ENCODE peak calls at places on chromosomes 2 and 18, in six cellular contexts. One of them, this sample, is unnamed.

GRCh38 chr2:240647503-240648154 is 22.3 kb downstream of the GPR35 start:
- DNase-seq in tibial artery: no peak
- DNase-seq in HepG2: no peak
- DNase-seq in astrocyte of the spinal cord: no peak
- DNase-seq in BJ: no peak
- DNase-seq in stomach: no peak
- DNase-seq in this sample: no peak

GRCh38 chr2:14632133-14632936 is at the start of gene LRATD1:
- DNase-seq in tibial artery: peak
- DNase-seq in HepG2: peak
- DNase-seq in astrocyte of the spinal cord: peak
- DNase-seq in BJ: no peak
- DNase-seq in stomach: peak
- DNase-seq in this sample: peak

GRCh38 chr18:23069481-23069880 is 65.8 kb upstream of the CABLES1 start:
- DNase-seq in tibial artery: no peak
- DNase-seq in HepG2: no peak
- DNase-seq in astrocyte of the spinal cord: no peak
- DNase-seq in BJ: no peak
- DNase-seq in stomach: no peak
- DNase-seq in this sample: no peak

GRCh38 chr2:241560883-241561474 is 2.4 kb downstream of the BOK start:
- DNase-seq in tibial artery: peak
- DNase-seq in HepG2: no peak
- DNase-seq in astrocyte of the spinal cord: no peak
- DNase-seq in BJ: no peak
- DNase-seq in stomach: peak
- DNase-seq in this sample: peak

GRCh38 chr2:96163768-96164429 is 18.7 kb upstream of the DUSP2 start:
- DNase-seq in tibial artery: no peak
- DNase-seq in HepG2: no peak
- DNase-seq in astrocyte of the spinal cord: no peak
- DNase-seq in BJ: no peak
- DNase-seq in stomach: no peak
- DNase-seq in this sample: peak

GRCh38 chr2:18404708-18405107 is 155.7 kb downstream of the RDH14 start:
- DNase-seq in tibial artery: no peak
- DNase-seq in HepG2: peak
- DNase-seq in astrocyte of the spinal cord: no peak
- DNase-seq in BJ: no peak
- DNase-seq in stomach: no peak
- DNase-seq in this sample: no peak

GRCh38 chr2:88442501-88442900 is 10.0 kb downstream of the FOXI3 start:
- DNase-seq in tibial artery: peak
- DNase-seq in HepG2: no peak
- DNase-seq in astrocyte of the spinal cord: no peak
- DNase-seq in BJ: no peak
- DNase-seq in stomach: no peak
- DNase-seq in this sample: no peak

GRCh38 chr2:3413642-3414041 is 34.1 kb downstream of the TRAPPC12 start:
- DNase-seq in tibial artery: no peak
- DNase-seq in HepG2: no peak
- DNase-seq in astrocyte of the spinal cord: no peak
- DNase-seq in BJ: no peak
- DNase-seq in stomach: no peak
- DNase-seq in this sample: no peak

GRCh38 chr2:28982381-28982950 is 1.4 kb downstream of the TOGARAM2 start:
- DNase-seq in tibial artery: peak
- DNase-seq in HepG2: no peak
- DNase-seq in astrocyte of the spinal cord: no peak
- DNase-seq in BJ: no peak
- DNase-seq in stomach: no peak
- DNase-seq in this sample: peak

GRCh38 chr18:45009766-45010165 is 329.1 kb downstream of the SETBP1 start:
- DNase-seq in tibial artery: no peak
- DNase-seq in HepG2: no peak
- DNase-seq in astrocyte of the spinal cord: peak
- DNase-seq in BJ: no peak
- DNase-seq in stomach: no peak
- DNase-seq in this sample: no peak

GRCh38 chr2:219886615-219887014 is 259.2 kb downstream of the SLC4A3 start:
- DNase-seq in tibial artery: no peak
- DNase-seq in HepG2: no peak
- DNase-seq in astrocyte of the spinal cord: no peak
- DNase-seq in BJ: no peak
- DNase-seq in stomach: no peak
- DNase-seq in this sample: no peak

GRCh38 chr2:159088906-159089305 is 120.5 kb downstream of the TANC1 start:
- DNase-seq in tibial artery: no peak
- DNase-seq in HepG2: no peak
- DNase-seq in astrocyte of the spinal cord: no peak
- DNase-seq in BJ: no peak
- DNase-seq in stomach: no peak
- DNase-seq in this sample: no peak

GRCh38 chr2:43399515-43400245 is 173.3 kb upstream of the ZFP36L2 start:
- DNase-seq in tibial artery: no peak
- DNase-seq in HepG2: no peak
- DNase-seq in astrocyte of the spinal cord: peak
- DNase-seq in BJ: peak
- DNase-seq in stomach: no peak
- DNase-seq in this sample: peak

GRCh38 chr2:109369671-109370191 is 240.7 kb downstream of the SH3RF3 start:
- DNase-seq in tibial artery: no peak
- DNase-seq in HepG2: no peak
- DNase-seq in astrocyte of the spinal cord: no peak
- DNase-seq in BJ: no peak
- DNase-seq in stomach: peak
- DNase-seq in this sample: no peak

DNA sequence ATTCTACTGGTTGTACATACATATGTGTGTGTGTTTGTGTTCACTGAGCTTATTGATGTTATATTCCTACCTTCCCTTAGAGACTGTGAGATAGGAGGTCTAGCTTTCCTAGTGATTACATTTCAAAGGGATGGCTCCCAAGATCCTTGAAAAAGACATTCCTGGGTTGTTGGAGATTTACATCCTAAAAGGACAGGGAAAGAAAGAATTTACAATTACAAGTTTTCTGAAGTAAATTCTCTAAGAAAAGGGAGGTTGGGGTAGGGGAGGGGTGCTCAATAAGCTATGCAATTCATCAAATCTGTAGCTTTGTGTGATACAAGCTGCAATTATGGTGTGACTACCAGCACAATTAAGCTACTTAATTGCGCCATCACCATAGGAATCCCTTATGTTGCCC is 284.3 kb downstream of the NUP35 start:
- DNase-seq in tibial artery: no peak
- DNase-seq in HepG2: no peak
- DNase-seq in astrocyte of the spinal cord: no peak
- DNase-seq in BJ: no peak
- DNase-seq in stomach: no peak
- DNase-seq in this sample: no peak
- H3K4me3 ChIP-seq in tibial artery: no peak
- H3K4me3 ChIP-seq in HepG2: no peak
- H3K4me3 ChIP-seq in astrocyte of the spinal cord: no peak
- H3K4me3 ChIP-seq in BJ: no peak
- H3K4me3 ChIP-seq in stomach: no peak
- H3K4me3 ChIP-seq in this sample: no peak

GRCh38 chr18:4751523-4751922 is 296.4 kb upstream of the DLGAP1 start:
- DNase-seq in tibial artery: no peak
- DNase-seq in HepG2: no peak
- DNase-seq in astrocyte of the spinal cord: no peak
- DNase-seq in BJ: no peak
- DNase-seq in stomach: no peak
- DNase-seq in this sample: no peak

GRCh38 chr18:4758980-4759379 is 303.9 kb upstream of the DLGAP1 start:
- DNase-seq in tibial artery: no peak
- DNase-seq in HepG2: no peak
- DNase-seq in astrocyte of the spinal cord: no peak
- DNase-seq in BJ: no peak
- DNase-seq in stomach: no peak
- DNase-seq in this sample: no peak

GRCh38 chr18:4750392-4751346 is 295.6 kb upstream of the DLGAP1 start:
- DNase-seq in tibial artery: no peak
- DNase-seq in HepG2: no peak
- DNase-seq in astrocyte of the spinal cord: no peak
- DNase-seq in BJ: no peak
- DNase-seq in stomach: no peak
- DNase-seq in this sample: no peak

GRCh38 chr18:4755848-4756247 is 300.7 kb upstream of the DLGAP1 start:
- DNase-seq in tibial artery: no peak
- DNase-seq in HepG2: no peak
- DNase-seq in astrocyte of the spinal cord: no peak
- DNase-seq in BJ: no peak
- DNase-seq in stomach: no peak
- DNase-seq in this sample: no peak
- H3K4me3 ChIP-seq in tibial artery: no peak
- H3K4me3 ChIP-seq in HepG2: no peak
- H3K4me3 ChIP-seq in astrocyte of the spinal cord: no peak
- H3K4me3 ChIP-seq in BJ: no peak
- H3K4me3 ChIP-seq in stomach: no peak
- H3K4me3 ChIP-seq in this sample: no peak

DNA sequence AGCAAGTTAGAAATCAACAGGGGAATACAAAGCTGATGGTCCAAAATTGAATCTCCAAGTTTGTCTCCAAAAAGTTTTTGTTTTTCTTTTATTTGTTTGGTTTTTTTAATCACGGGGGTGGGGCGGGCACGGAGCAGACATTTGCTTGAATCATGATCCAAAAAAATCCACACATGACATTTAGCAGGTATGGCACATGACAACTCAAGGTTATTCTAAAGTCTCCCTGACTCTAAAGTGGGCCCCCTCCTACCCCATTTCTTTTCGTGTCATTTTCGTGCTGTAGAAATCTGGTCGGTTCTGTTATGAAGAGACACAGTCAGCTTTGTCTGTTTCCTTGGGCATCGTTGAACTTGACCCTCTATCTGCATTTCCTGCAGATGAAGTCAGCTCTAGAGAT is 14.6 kb downstream of the RNU4ATAC start:
- DNase-seq in tibial artery: no peak
- DNase-seq in HepG2: no peak
- DNase-seq in astrocyte of the spinal cord: no peak
- DNase-seq in BJ: no peak
- DNase-seq in stomach: no peak
- DNase-seq in this sample: no peak
- H3K4me3 ChIP-seq in tibial artery: no peak
- H3K4me3 ChIP-seq in HepG2: no peak
- H3K4me3 ChIP-seq in astrocyte of the spinal cord: no peak
- H3K4me3 ChIP-seq in BJ: no peak
- H3K4me3 ChIP-seq in stomach: no peak
- H3K4me3 ChIP-seq in this sample: no peak

DNA sequence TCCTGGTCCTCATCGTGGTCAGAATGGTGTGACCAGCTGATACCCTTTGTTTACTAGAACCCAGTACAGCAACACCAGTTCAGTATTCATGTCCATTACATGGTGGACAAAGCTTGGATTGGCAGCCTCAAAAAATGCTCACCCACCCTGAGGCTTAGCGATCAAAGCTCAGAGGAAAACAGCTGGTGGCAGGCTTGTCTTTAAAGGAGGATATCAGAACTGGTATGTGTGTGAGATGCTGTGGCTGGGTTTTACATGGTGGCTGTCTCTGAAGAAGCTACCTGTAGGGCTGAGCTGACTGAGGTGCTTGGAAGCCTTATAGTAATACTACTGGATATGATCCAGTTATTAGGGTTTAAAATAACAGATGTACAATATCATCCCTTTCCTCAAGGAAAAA is 471.2 kb upstream of the MEX3C start:
- DNase-seq in tibial artery: no peak
- DNase-seq in HepG2: no peak
- DNase-seq in astrocyte of the spinal cord: no peak
- DNase-seq in BJ: no peak
- DNase-seq in stomach: no peak
- DNase-seq in this sample: no peak
- H3K4me3 ChIP-seq in tibial artery: no peak
- H3K4me3 ChIP-seq in HepG2: no peak
- H3K4me3 ChIP-seq in astrocyte of the spinal cord: no peak
- H3K4me3 ChIP-seq in BJ: no peak
- H3K4me3 ChIP-seq in stomach: no peak
- H3K4me3 ChIP-seq in this sample: no peak

DNA sequence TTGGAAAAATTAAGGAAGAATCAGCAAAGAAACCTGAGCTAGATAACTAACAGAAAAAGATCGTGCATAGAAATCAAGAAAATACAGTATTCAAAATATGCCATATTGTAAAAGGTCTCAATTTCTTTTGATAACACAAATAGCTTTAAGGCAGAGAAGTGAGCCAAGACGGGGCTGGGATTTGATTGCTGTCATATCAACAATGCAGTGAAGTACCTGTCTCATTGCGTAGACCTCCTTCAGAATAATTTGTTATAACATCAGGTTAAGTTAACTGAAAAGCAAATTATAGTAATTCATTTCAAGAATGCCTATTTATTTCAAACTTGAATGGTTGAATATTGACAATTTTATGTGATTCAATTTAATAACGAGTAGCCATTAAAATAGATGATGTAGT is 453.8 kb upstream of the MAP2 start:
- DNase-seq in tibial artery: no peak
- DNase-seq in HepG2: no peak
- DNase-seq in astrocyte of the spinal cord: no peak
- DNase-seq in BJ: no peak
- DNase-seq in stomach: no peak
- DNase-seq in this sample: no peak
- H3K4me3 ChIP-seq in tibial artery: no peak
- H3K4me3 ChIP-seq in HepG2: no peak
- H3K4me3 ChIP-seq in astrocyte of the spinal cord: no peak
- H3K4me3 ChIP-seq in BJ: no peak
- H3K4me3 ChIP-seq in stomach: no peak
- H3K4me3 ChIP-seq in this sample: no peak